ENCODE peak calls at places on chromosomes 16 and 17, in six cellular contexts. F, E, Z, J, S and O are unnamed samples.

GRCh38 chr17:80783461-80783860 is 208.2 kb upstream of the CHMP6 start:
- DNase-seq in F (no peak), E (no peak), Z (no peak), J (peak), S (no peak), O (no peak)

GRCh38 chr16:84413605-84414004 is 45.3 kb downstream of the ATP2C2 start:
- DNase-seq in F (no peak), E (no peak), Z (no peak), J (no peak), S (no peak), O (no peak)

GRCh38 chr16:79380990-79381389 is 219.5 kb downstream of the MAF start:
- DNase-seq in F (no peak), E (no peak), Z (no peak), J (no peak), S (no peak), O (no peak)

GRCh38 chr17:388087-388486 is 35.5 kb upstream of the RPH3AL start:
- DNase-seq in F (no peak), E (no peak), Z (no peak), J (no peak), S (no peak), O (no peak)

GRCh38 chr17:42281571-42282096 is 5.4 kb upstream of the STAT5B start:
- DNase-seq in F (no peak), E (no peak), Z (no peak), J (peak), S (no peak), O (peak)

GRCh38 chr16:9441021-9441420 is 349.6 kb downstream of the HAPSTR1 start:
- DNase-seq in F (no peak), E (no peak), Z (no peak), J (peak), S (no peak), O (no peak)

GRCh38 chr16:1047801-1048200 is 24.7 kb upstream of the SSTR5 start:
- DNase-seq in F (no peak), E (no peak), Z (no peak), J (no peak), S (no peak), O (no peak)

GRCh38 chr17:28570716-28571254 is 539 bp downstream of the PIGS start:
- DNase-seq in F (peak), E (no peak), Z (no peak), J (peak), S (peak), O (peak)

GRCh38 chr16:5024632-5025031 is 9.1 kb downstream of the NAGPA start:
- DNase-seq in F (no peak), E (peak), Z (no peak), J (no peak), S (no peak), O (peak)

GRCh38 chr16:9135797-9136196 is 44.4 kb downstream of the HAPSTR1 start:
- DNase-seq in F (no peak), E (no peak), Z (no peak), J (peak), S (no peak), O (no peak)

GRCh38 chr17:59558953-59559352 is 6.5 kb upstream of the DHX40 start:
- DNase-seq in F (no peak), E (no peak), Z (no peak), J (no peak), S (no peak), O (no peak)